ENCODE peak calls at places on chromosome 1, in seven cellular contexts. V, E, K, M, B, T and P are unnamed samples.

GRCh38 chr1:158329807-158330206 is 1.5 kb downstream of the CD1B start:
- DNase-seq in M (no peak), B (no peak), E (no peak), V (no peak), K (no peak), T (no peak), P (peak)

GRCh38 chr1:65343286-65343685 is 33.9 kb downstream of the DNAJC6 start:
- DNase-seq in E (no peak), V (no peak), B (no peak), T (no peak), K (no peak), M (no peak), P (no peak)

GRCh38 chr1:84851839-84852238 is 41.2 kb downstream of the LPAR3 start:
- DNase-seq in V (no peak), T (no peak), K (no peak), B (no peak), E (no peak), M (no peak), P (no peak)

GRCh38 chr1:171345536-171345935 is 31.6 kb downstream of the FMO4 start:
- DNase-seq in E (no peak), M (no peak), T (no peak), B (no peak), K (no peak), V (no peak), P (no peak)

GRCh38 chr1:202811296-202812175 is 782 bp downstream of the PCAT6 start:
- DNase-seq in T (no peak), E (peak), V (no peak), K (no peak), M (no peak), B (no peak), P (peak)

GRCh38 chr1:31831397-31832378 is 15.9 kb upstream of the SPOCD1 start:
- DNase-seq in M (no peak), K (no peak), T (no peak), V (no peak), B (no peak), E (no peak), P (no peak)

GRCh38 chr1:9066945-9067807 is 2.3 kb downstream of the SLC2A5 start:
- DNase-seq in K (no peak), V (no peak), M (peak), B (no peak), T (no peak), E (no peak), P (no peak)

GRCh38 chr1:225813250-225813964 is 3.5 kb downstream of the EPHX1 start:
- DNase-seq in E (no peak), K (no peak), B (no peak), V (no peak), T (no peak), M (no peak), P (peak)

GRCh38 chr1:175600721-175601440 is 142.5 kb downstream of the TNR start:
- DNase-seq in T (no peak), E (no peak), V (no peak), B (no peak), K (no peak), M (no peak), P (no peak)

GRCh38 chr1:8303876-8304275 is 14.0 kb upstream of the SLC45A1 start:
- DNase-seq in E (no peak), T (no peak), V (no peak), K (no peak), B (no peak), M (no peak), P (no peak)

GRCh38 chr1:39902121-39902807 is 547 bp upstream of the MYCL start:
- DNase-seq in V (peak), K (peak), T (peak), M (peak), B (peak), E (peak), P (no peak)

GRCh38 chr1:79259390-79260336 is 253.1 kb upstream of the ADGRL4 start:
- DNase-seq in V (no peak), M (no peak), E (no peak), K (no peak), B (peak), T (no peak), P (peak)

GRCh38 chr1:110872745-110873435 is at the start of gene CD53:
- DNase-seq in E (peak), V (no peak), T (no peak), B (no peak), M (no peak), K (no peak), P (peak)

GRCh38 chr1:172762087-172762486 is 103.2 kb downstream of the FASLG start:
- DNase-seq in E (no peak), K (no peak), M (no peak), T (no peak), V (no peak), B (no peak), P (no peak)

GRCh38 chr1:26602378-26602959 is 72.9 kb downstream of the RPS6KA1 start:
- DNase-seq in K (no peak), V (peak), T (no peak), B (peak), M (no peak), E (no peak), P (peak)

GRCh38 chr1:12761781-12762180 is 11.8 kb upstream of the PRAMEF12 start:
- DNase-seq in T (no peak), E (no peak), K (no peak), M (no peak), V (no peak), B (no peak), P (no peak)

GRCh38 chr1:163056832-163057231 is 12.3 kb upstream of the RGS4 start:
- DNase-seq in M (no peak), T (no peak), E (no peak), B (no peak), K (no peak), V (no peak), P (peak)

GRCh38 chr1:223039990-223040389 is 103.1 kb downstream of the TLR5 start:
- DNase-seq in K (no peak), B (no peak), T (no peak), M (no peak), V (no peak), E (no peak), P (no peak)